ENCODE peak calls at places on chromosomes 2 and 18, in seven cellular contexts. One of them, this sample, is unnamed.

GRCh38 chr18:8744038-8744437 is 38.7 kb downstream of the MTCL1 start:
- DNase-seq in adipocyte: no peak
- DNase-seq in posterior vena cava: no peak
- DNase-seq in NCI-H1436 treated with DMSO at 0.1 percent for 48 hours: no peak
- DNase-seq in heart left ventricle: no peak
- DNase-seq in nephron progenitor cell: no peak
- DNase-seq in activated naive CD4-positive, alpha-beta T cell: no peak
- DNase-seq in this sample: no peak

GRCh38 chr2:61469424-61470121 is 1.3 kb downstream of the USP34 start:
- DNase-seq in adipocyte: peak
- DNase-seq in posterior vena cava: no peak
- DNase-seq in NCI-H1436 treated with DMSO at 0.1 percent for 48 hours: no peak
- DNase-seq in heart left ventricle: no peak
- DNase-seq in nephron progenitor cell: no peak
- DNase-seq in activated naive CD4-positive, alpha-beta T cell: no peak
- DNase-seq in this sample: no peak

GRCh38 chr18:77062518-77063003 is 70.0 kb downstream of the MBP start:
- DNase-seq in adipocyte: no peak
- DNase-seq in posterior vena cava: no peak
- DNase-seq in NCI-H1436 treated with DMSO at 0.1 percent for 48 hours: no peak
- DNase-seq in heart left ventricle: no peak
- DNase-seq in nephron progenitor cell: no peak
- DNase-seq in activated naive CD4-positive, alpha-beta T cell: peak
- DNase-seq in this sample: no peak

GRCh38 chr2:59277656-59278055 is 1036.5 kb upstream of the FANCL start:
- DNase-seq in adipocyte: no peak
- DNase-seq in posterior vena cava: no peak
- DNase-seq in NCI-H1436 treated with DMSO at 0.1 percent for 48 hours: no peak
- DNase-seq in heart left ventricle: no peak
- DNase-seq in nephron progenitor cell: no peak
- DNase-seq in activated naive CD4-positive, alpha-beta T cell: no peak
- DNase-seq in this sample: no peak

GRCh38 chr2:144156736-144157645 is 362.9 kb downstream of the ZEB2 start:
- DNase-seq in adipocyte: no peak
- DNase-seq in posterior vena cava: no peak
- DNase-seq in NCI-H1436 treated with DMSO at 0.1 percent for 48 hours: no peak
- DNase-seq in heart left ventricle: no peak
- DNase-seq in nephron progenitor cell: no peak
- DNase-seq in activated naive CD4-positive, alpha-beta T cell: no peak
- DNase-seq in this sample: no peak

GRCh38 chr18:67426477-67426876 is 90.0 kb downstream of the DSEL start:
- DNase-seq in adipocyte: no peak
- DNase-seq in posterior vena cava: no peak
- DNase-seq in NCI-H1436 treated with DMSO at 0.1 percent for 48 hours: no peak
- DNase-seq in heart left ventricle: no peak
- DNase-seq in nephron progenitor cell: no peak
- DNase-seq in activated naive CD4-positive, alpha-beta T cell: no peak
- DNase-seq in this sample: no peak

GRCh38 chr18:8951491-8951890 is 151.0 kb upstream of the NDUFV2 start:
- DNase-seq in adipocyte: no peak
- DNase-seq in posterior vena cava: no peak
- DNase-seq in NCI-H1436 treated with DMSO at 0.1 percent for 48 hours: no peak
- DNase-seq in heart left ventricle: no peak
- DNase-seq in nephron progenitor cell: no peak
- DNase-seq in activated naive CD4-positive, alpha-beta T cell: no peak
- DNase-seq in this sample: no peak

GRCh38 chr2:15841776-15842554 is 98.4 kb upstream of the MYCN start:
- DNase-seq in adipocyte: no peak
- DNase-seq in posterior vena cava: peak
- DNase-seq in NCI-H1436 treated with DMSO at 0.1 percent for 48 hours: no peak
- DNase-seq in heart left ventricle: no peak
- DNase-seq in nephron progenitor cell: no peak
- DNase-seq in activated naive CD4-positive, alpha-beta T cell: no peak
- DNase-seq in this sample: no peak

GRCh38 chr2:17355608-17356329 is 162.5 kb downstream of the RAD51AP2 start:
- DNase-seq in adipocyte: no peak
- DNase-seq in posterior vena cava: no peak
- DNase-seq in NCI-H1436 treated with DMSO at 0.1 percent for 48 hours: no peak
- DNase-seq in heart left ventricle: no peak
- DNase-seq in nephron progenitor cell: no peak
- DNase-seq in activated naive CD4-positive, alpha-beta T cell: no peak
- DNase-seq in this sample: no peak

GRCh38 chr2:71897836-71898235 is 249.8 kb downstream of the CYP26B1 start:
- DNase-seq in adipocyte: no peak
- DNase-seq in posterior vena cava: no peak
- DNase-seq in NCI-H1436 treated with DMSO at 0.1 percent for 48 hours: no peak
- DNase-seq in heart left ventricle: no peak
- DNase-seq in nephron progenitor cell: no peak
- DNase-seq in activated naive CD4-positive, alpha-beta T cell: no peak
- DNase-seq in this sample: no peak

GRCh38 chr2:219702796-219703545 is 75.5 kb downstream of the SLC4A3 start:
- DNase-seq in adipocyte: no peak
- DNase-seq in posterior vena cava: no peak
- DNase-seq in NCI-H1436 treated with DMSO at 0.1 percent for 48 hours: no peak
- DNase-seq in heart left ventricle: no peak
- DNase-seq in nephron progenitor cell: no peak
- DNase-seq in activated naive CD4-positive, alpha-beta T cell: no peak
- DNase-seq in this sample: no peak

GRCh38 chr18:37565985-37566478 is 434 bp upstream of the CELF4 start:
- DNase-seq in adipocyte: peak
- DNase-seq in posterior vena cava: peak
- DNase-seq in NCI-H1436 treated with DMSO at 0.1 percent for 48 hours: no peak
- DNase-seq in heart left ventricle: peak
- DNase-seq in nephron progenitor cell: peak
- DNase-seq in activated naive CD4-positive, alpha-beta T cell: no peak
- DNase-seq in this sample: peak

This sample was measured in Right ventricle myocardium superior.